ENCODE peak calls at places on chromosomes 1 and 21, in nine cellular contexts. K is cardiac muscle cell, W is uterus, Q is mucosa of descending colon, A is OCI-LY7, O is dorsolateral prefrontal cortex, X is omental fat pad, H is neural crest cell, Z is AG09319. B is an unnamed sample.

GRCh38 chr1:42157667-42158066 is 4.5 kb downstream of the GUCA2B start:
- DNase-seq in A (no peak), Q (no peak), H (no peak), X (no peak), O (no peak), Z (no peak), W (no peak), K (no peak), B (no peak)

GRCh38 chr1:108070662-108071061 is 105.7 kb upstream of the VAV3 start:
- DNase-seq in H (no peak), X (no peak), K (no peak), W (no peak), Q (no peak), Z (no peak), A (no peak), O (no peak), B (no peak)

GRCh38 chr1:11804666-11805453 is 904 bp downstream of the MTHFR start:
- DNase-seq in Z (no peak), X (no peak), K (peak), A (no peak), W (peak), H (no peak), Q (peak), O (no peak), B (no peak)

GRCh38 chr1:193741228-193741627 is 554.8 kb upstream of the B3GALT2 start:
- DNase-seq in A (no peak), O (no peak), X (no peak), K (no peak), Z (no peak), Q (no peak), W (no peak), H (no peak), B (no peak)

GRCh38 chr1:91885331-91885715 is 628 bp downstream of the TGFBR3 start:
- DNase-seq in Q (peak), W (peak), K (no peak), Z (no peak), O (no peak), H (no peak), A (no peak), X (no peak), B (no peak)

GRCh38 chr1:117059334-117059677 is 820 bp upstream of the TTF2 start:
- DNase-seq in O (no peak), X (peak), K (no peak), A (peak), H (no peak), Q (peak), Z (no peak), W (no peak), B (no peak)

GRCh38 chr1:41799723-41800122 is 119.0 kb downstream of the HIVEP3 start:
- DNase-seq in Q (no peak), K (no peak), W (no peak), A (no peak), O (no peak), H (no peak), Z (no peak), X (no peak), B (no peak)

GRCh38 chr1:68503085-68503484 is 6.2 kb upstream of the DEPDC1 start:
- DNase-seq in Z (no peak), W (no peak), K (no peak), O (no peak), H (no peak), Q (no peak), X (no peak), A (no peak), B (no peak)

GRCh38 chr1:76005755-76006154 is 68.8 kb upstream of the ST6GALNAC3 start:
- DNase-seq in K (no peak), O (no peak), H (no peak), Z (no peak), X (no peak), A (no peak), W (no peak), Q (no peak), B (no peak)

GRCh38 chr1:161082996-161083742 is 6.2 kb downstream of the NECTIN4 start:
- DNase-seq in O (no peak), W (no peak), Z (peak), A (no peak), K (no peak), Q (peak), H (no peak), X (peak), B (no peak)

GRCh38 chr1:65159801-65160523 is 12.0 kb downstream of the AK4 start:
- DNase-seq in H (no peak), Q (no peak), K (no peak), Z (no peak), A (no peak), O (no peak), W (no peak), X (no peak), B (no peak)

GRCh38 chr1:29669488-29669871 is 433.2 kb downstream of the PTPRU start:
- DNase-seq in H (no peak), Q (no peak), W (no peak), A (no peak), O (no peak), X (no peak), K (no peak), Z (no peak), B (no peak)

GRCh38 chr1:238647877-238648276 is 738.5 kb upstream of the CHRM3 start:
- DNase-seq in W (no peak), H (no peak), Z (no peak), Q (no peak), X (no peak), O (no peak), K (peak), A (no peak), B (no peak)

GRCh38 chr1:46646844-46647243 is 21.3 kb downstream of the ATPAF1 start:
- DNase-seq in Q (no peak), O (no peak), A (no peak), W (no peak), K (no peak), X (no peak), H (no peak), Z (no peak), B (no peak)

GRCh38 chr1:165631403-165632151 is 543 bp downstream of the MGST3 start:
- DNase-seq in O (peak), Q (peak), X (peak), H (peak), Z (peak), W (peak), A (peak), K (peak), B (no peak)

GRCh38 chr1:76933847-76934657 is 66.8 kb downstream of the ST6GALNAC5 start:
- DNase-seq in Q (no peak), K (no peak), O (no peak), H (no peak), W (no peak), Z (no peak), X (no peak), A (no peak), B (no peak)

GRCh38 chr1:29269356-29269755 is 33.0 kb downstream of the PTPRU start:
- DNase-seq in K (no peak), X (no peak), A (no peak), H (no peak), Z (no peak), O (peak), Q (no peak), W (no peak), B (no peak)

GRCh38 chr1:7984826-7985225 is 23.3 kb downstream of the PARK7 start:
- DNase-seq in X (no peak), A (no peak), Q (no peak), Z (no peak), K (no peak), H (no peak), W (no peak), O (no peak), B (no peak)

GRCh38 chr1:201828451-201828819 is 522 bp upstream of the IPO9 start:
- DNase-seq in H (no peak), O (no peak), Q (no peak), K (no peak), A (no peak), W (no peak), Z (no peak), X (no peak), B (no peak)

GRCh38 chr1:179996099-179996498 is 41.5 kb downstream of the CEP350 start:
- DNase-seq in Z (no peak), Q (no peak), O (no peak), A (no peak), W (no peak), X (no peak), H (no peak), K (no peak), B (no peak)

GRCh38 chr1:116737855-116738318 is 16.3 kb upstream of the CD2 start:
- DNase-seq in A (peak), X (no peak), W (no peak), Z (no peak), O (no peak), Q (no peak), H (no peak), K (no peak), B (no peak)

GRCh38 chr1:34398916-34399275 is 222.2 kb downstream of the C1orf94 start:
- DNase-seq in Q (no peak), O (no peak), Z (no peak), K (no peak), W (no peak), A (no peak), H (no peak), X (no peak), B (no peak)

GRCh38 chr1:40986328-40986783 is 6.9 kb downstream of the CTPS1 start:
- DNase-seq in X (no peak), Q (no peak), K (no peak), H (no peak), W (peak), A (no peak), Z (no peak), O (peak), B (no peak)

GRCh38 chr1:243367314-243367713 is 111.5 kb downstream of the SDCCAG8 start:
- DNase-seq in X (no peak), O (no peak), Q (no peak), H (no peak), Z (no peak), K (no peak), W (no peak), A (no peak), B (no peak)

GRCh38 chr1:200959341-200959985 is 64.1 kb downstream of the KIF21B start:
- DNase-seq in Q (no peak), O (no peak), A (no peak), K (peak), W (no peak), H (no peak), Z (no peak), X (no peak), B (no peak)

GRCh38 chr1:245835386-245835785 is 671.7 kb downstream of the SMYD3 start:
- DNase-seq in X (no peak), O (no peak), Z (no peak), W (no peak), K (no peak), H (no peak), A (no peak), Q (no peak), B (no peak)

GRCh38 chr1:245827306-245827705 is 672.5 kb downstream of the KIF26B start:
- DNase-seq in O (no peak), X (no peak), K (no peak), Z (no peak), W (no peak), A (no peak), H (no peak), Q (no peak), B (no peak)

GRCh38 chr1:245829194-245829593 is 674.4 kb downstream of the KIF26B start:
- DNase-seq in H (no peak), Q (no peak), K (no peak), Z (no peak), X (no peak), A (no peak), O (no peak), W (no peak), B (no peak)

GRCh38 chr1:245829861-245830260 is 675.1 kb downstream of the KIF26B start:
- DNase-seq in X (no peak), A (no peak), Q (no peak), K (no peak), Z (no peak), O (no peak), W (no peak), H (no peak), B (no peak)

GRCh38 chr1:245831518-245831917 is 675.6 kb downstream of the SMYD3 start:
- DNase-seq in W (no peak), Q (no peak), Z (no peak), O (no peak), X (no peak), H (no peak), A (no peak), K (peak), B (no peak)
- TF ChIP-seq CTCF in W (no peak), Q (no peak), Z (no peak), O (no peak), X (no peak), H (no peak), A (no peak), K (no peak), B (no peak)

GRCh38 chr1:234322979-234323378 is 50.3 kb upstream of the COA6 start:
- DNase-seq in X (no peak), O (no peak), W (no peak), Z (no peak), A (peak), H (peak), K (peak), Q (peak), B (no peak)
- TF ChIP-seq CTCF in X (no peak), O (peak), W (no peak), Z (peak), A (peak), H (peak), K (peak), Q (no peak), B (peak)

GRCh38 chr21:40472026-40472425 is 374.9 kb downstream of the DSCAM start:
- DNase-seq in O (no peak), K (no peak), Z (no peak), A (no peak), Q (no peak), W (no peak), H (no peak), X (no peak), B (no peak)

GRCh38 chr21:40471103-40471502 is 375.9 kb downstream of the DSCAM start:
- DNase-seq in H (no peak), K (no peak), Z (no peak), X (no peak), Q (no peak), W (no peak), A (no peak), O (no peak), B (no peak)

GRCh38 chr21:40465382-40465781 is 381.6 kb downstream of the DSCAM start:
- DNase-seq in A (no peak), X (no peak), K (no peak), Q (no peak), O (no peak), W (no peak), Z (no peak), H (no peak), B (no peak)

DNA sequence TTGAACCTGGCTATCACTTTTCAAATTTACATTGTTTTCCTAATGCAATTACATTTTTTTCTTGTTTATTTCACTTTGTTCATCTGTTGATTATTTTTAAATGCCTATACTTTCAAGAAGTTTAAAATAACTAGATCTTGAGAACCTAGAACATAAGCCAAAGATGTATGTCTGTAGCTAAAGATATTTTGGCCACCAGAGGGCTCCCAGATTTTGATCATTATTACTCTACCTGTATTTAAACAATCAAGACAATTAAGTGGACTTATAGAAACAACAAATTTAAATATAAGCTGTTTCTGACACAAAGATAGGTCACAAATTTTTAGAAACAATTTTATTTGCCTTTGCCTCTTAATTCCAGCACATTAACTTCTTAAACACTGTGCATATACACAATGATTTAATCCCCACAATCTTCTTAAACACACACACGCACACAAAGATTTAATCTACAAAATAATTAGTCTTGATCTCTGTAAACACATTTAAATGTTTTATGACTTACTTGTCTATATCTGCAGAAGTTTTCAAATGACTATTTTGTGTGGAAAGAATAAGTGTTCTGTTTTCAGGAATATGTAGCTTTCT is 380.0 kb downstream of the DSCAM start:
- DNase-seq in Z (no peak), O (no peak), W (no peak), Q (peak), X (no peak), K (peak), A (peak), H (no peak), B (no peak)
- TF ChIP-seq CTCF in Z (peak), O (peak), W (no peak), Q (no peak), X (no peak), K (no peak), A (peak), H (peak), B (no peak)

DNA sequence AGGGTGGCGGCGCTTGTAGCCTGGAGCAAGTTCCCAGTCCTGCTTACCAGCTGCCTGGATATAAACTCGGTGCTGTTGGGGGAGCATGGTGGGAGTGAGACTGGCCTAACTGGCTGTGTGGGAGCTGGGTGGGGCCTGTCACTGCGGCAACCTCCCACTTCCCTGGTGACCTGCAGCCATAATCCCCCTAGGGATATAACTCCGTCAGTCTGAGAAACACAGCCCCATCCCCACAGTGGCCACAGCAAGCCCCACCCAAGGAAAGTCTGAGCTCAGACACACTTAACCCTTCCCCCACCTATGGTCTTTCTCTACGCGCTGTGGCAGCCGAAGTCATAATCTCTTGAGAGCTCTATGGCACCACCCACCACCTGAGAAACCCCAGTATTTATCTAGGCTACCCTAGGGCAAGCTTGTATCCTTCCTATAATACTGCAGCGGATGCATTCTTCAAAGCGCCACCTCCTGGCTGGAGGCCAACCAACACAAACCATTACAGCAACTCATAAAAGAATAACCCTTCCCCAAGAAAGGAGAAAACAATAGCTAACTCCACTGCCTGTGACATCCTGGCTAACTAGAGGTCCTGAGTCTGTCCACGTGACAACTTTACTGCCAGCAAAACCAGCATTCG is 57.4 kb downstream of the ZNF648 start:
- DNase-seq in Q (peak), W (no peak), X (no peak), A (no peak), K (no peak), H (no peak), Z (no peak), O (no peak), B (no peak)
- TF ChIP-seq CTCF in Q (no peak), W (no peak), X (no peak), A (peak), K (no peak), H (peak), Z (no peak), O (no peak), B (no peak)

DNA sequence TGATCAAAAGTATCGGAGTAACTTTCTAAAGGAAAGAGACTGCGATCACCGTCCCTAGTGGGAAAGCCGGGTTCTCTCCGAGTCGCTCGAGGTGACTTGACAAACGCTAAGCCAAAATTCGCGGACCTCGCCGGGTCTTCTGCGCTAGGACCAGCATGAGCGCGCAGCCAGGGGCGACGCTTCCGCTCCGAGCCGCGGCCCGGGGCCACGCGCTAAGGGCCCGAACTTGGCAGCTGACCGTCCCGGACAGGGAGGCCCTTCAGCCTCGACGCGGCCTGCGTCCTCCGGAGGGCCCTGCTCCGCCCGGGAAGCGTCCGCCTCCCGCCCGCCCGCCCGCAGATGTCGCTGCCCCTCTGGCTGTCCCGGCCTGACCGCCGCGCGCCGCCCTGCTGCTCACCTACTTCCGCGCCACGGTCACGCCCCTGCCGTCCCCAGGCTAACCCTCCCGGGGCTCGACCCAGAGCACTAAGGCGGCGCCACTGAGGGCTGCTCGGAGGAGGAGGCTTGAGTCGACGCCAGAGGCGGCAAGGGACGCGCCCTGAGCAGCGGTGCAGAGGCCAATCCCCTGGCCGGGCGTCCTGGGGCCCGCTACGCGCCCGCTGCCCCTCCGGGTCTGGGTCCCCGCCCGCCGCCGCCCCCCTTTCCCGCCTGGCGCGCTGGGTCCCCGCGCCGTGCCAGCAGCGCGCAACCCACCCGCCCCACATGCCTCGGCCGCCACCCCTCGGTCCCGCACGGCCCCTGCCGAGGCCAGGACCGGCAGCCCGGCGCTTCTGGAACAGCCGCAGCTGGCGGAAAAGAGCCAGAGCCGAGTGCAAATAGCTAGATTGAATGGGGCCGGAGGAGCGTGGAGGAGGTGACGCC is 896 bp upstream of the DUSP10 start:
- DNase-seq in Z (peak), X (no peak), K (peak), O (peak), Q (peak), W (peak), H (peak), A (peak), B (no peak)
- TF ChIP-seq CTCF in Z (peak), X (no peak), K (no peak), O (no peak), Q (peak), W (no peak), H (no peak), A (no peak), B (no peak)

DNA sequence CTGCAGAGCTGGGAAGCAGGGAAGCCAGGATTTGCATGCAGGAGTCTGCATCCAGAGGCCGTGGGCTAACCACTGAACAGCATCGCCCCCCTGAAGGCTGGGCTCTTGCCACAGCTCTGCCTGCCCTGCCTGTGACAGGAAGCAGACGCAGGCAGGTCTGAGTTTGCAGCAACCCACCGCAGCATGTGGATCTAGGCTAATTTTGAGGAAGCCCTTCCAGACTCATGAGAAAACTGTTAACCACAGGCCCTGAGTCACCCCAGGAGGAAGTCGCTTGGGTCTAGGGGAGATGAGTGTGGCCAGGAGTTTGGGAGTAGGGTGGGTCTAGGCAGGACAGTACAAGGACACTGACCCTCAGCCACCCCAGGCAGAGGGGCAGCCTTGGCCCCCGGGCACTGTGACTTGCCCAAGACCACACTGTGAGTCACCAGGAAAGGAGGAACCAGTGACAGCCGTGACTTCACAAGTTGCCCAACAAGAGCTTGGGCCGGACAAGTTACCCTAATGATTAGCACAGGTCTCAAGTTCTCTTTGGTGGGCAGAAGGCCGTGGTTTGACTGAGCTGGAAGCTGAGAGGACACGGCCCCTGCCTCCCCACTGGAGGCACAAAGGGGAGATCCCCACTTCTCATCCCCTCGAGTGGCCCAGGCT is 904 bp downstream of the LAPTM5 start:
- DNase-seq in Q (peak), X (peak), W (no peak), H (no peak), K (no peak), Z (peak), O (peak), A (peak), B (no peak)
- TF ChIP-seq CTCF in Q (no peak), X (no peak), W (no peak), H (no peak), K (no peak), Z (no peak), O (no peak), A (no peak), B (no peak)

DNA sequence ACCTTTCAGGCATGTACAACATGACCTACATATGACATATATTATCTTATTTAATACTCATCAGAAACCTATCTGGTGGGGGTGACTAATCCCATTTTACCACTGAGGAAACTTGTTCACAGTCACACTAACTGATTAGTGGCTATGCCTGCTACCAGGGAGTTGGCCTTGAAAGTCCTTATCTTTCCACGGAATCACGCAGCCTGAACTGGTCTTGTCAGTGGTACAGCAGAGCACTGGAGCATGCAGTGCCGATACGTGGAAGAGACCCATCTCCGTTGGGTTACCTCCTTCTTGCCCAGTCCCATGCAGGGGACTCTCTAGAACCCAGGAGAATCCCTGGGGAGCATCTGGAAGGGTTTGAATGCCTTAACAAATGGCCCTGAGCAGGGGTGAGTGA is 8.2 kb downstream of the HSD3B1 start:
- DNase-seq in H (no peak), K (no peak), O (no peak), Q (no peak), X (no peak), A (no peak), W (no peak), Z (no peak), B (no peak)
- TF ChIP-seq CTCF in H (no peak), K (no peak), O (no peak), Q (no peak), X (no peak), A (no peak), W (no peak), Z (no peak), B (no peak)